ENCODE peak calls at places on chromosome 17, in four cellular contexts. One of them, this sample, is unnamed.

GRCh38 chr17:57166803-57167202 is 81.8 kb downstream of the AKAP1 start:
- DNase-seq in endothelial cell: no peak
- DNase-seq in thoracic aorta: no peak
- DNase-seq in skeletal muscle cell: no peak
- DNase-seq in this sample: no peak

GRCh38 chr17:42363767-42364585 is 24.3 kb downstream of the STAT3 start:
- DNase-seq in thoracic aorta: no peak
- DNase-seq in skeletal muscle cell: no peak
- DNase-seq in endothelial cell: no peak
- DNase-seq in this sample: no peak

GRCh38 chr17:38341035-38341721 is 2.6 kb downstream of the GPR179 start:
- DNase-seq in skeletal muscle cell: no peak
- DNase-seq in thoracic aorta: no peak
- DNase-seq in endothelial cell: no peak
- DNase-seq in this sample: no peak

GRCh38 chr17:67053438-67054000 is 9.2 kb downstream of the CACNG1 start:
- DNase-seq in endothelial cell: no peak
- DNase-seq in thoracic aorta: no peak
- DNase-seq in skeletal muscle cell: no peak
- DNase-seq in this sample: no peak

GRCh38 chr17:83173997-83174858 is 94.8 kb downstream of the METRNL start:
- DNase-seq in endothelial cell: no peak
- DNase-seq in skeletal muscle cell: peak
- DNase-seq in thoracic aorta: no peak
- DNase-seq in this sample: no peak

GRCh38 chr17:50027639-50028206 is 28.2 kb upstream of the ITGA3 start:
- DNase-seq in skeletal muscle cell: peak
- DNase-seq in thoracic aorta: peak
- DNase-seq in endothelial cell: no peak
- DNase-seq in this sample: peak

GRCh38 chr17:50171371-50172071 is 5.7 kb downstream of the SGCA start:
- DNase-seq in skeletal muscle cell: no peak
- DNase-seq in thoracic aorta: no peak
- DNase-seq in endothelial cell: no peak
- DNase-seq in this sample: no peak

GRCh38 chr17:34974794-34975428 is 5.4 kb upstream of the LIG3 start:
- DNase-seq in thoracic aorta: no peak
- DNase-seq in endothelial cell: no peak
- DNase-seq in skeletal muscle cell: no peak
- DNase-seq in this sample: no peak

GRCh38 chr17:6558932-6559752 is 2.8 kb upstream of the PITPNM3 start:
- DNase-seq in endothelial cell: no peak
- DNase-seq in thoracic aorta: no peak
- DNase-seq in skeletal muscle cell: no peak
- DNase-seq in this sample: no peak

GRCh38 chr17:44734272-44734671 is 24.5 kb upstream of the ADAM11 start:
- DNase-seq in endothelial cell: no peak
- DNase-seq in thoracic aorta: no peak
- DNase-seq in skeletal muscle cell: no peak
- DNase-seq in this sample: no peak

GRCh38 chr17:77125432-77125901 is 15.3 kb upstream of the SEC14L1 start:
- DNase-seq in endothelial cell: no peak
- DNase-seq in skeletal muscle cell: peak
- DNase-seq in thoracic aorta: no peak
- DNase-seq in this sample: peak

GRCh38 chr17:21166599-21167265 is 40.0 kb downstream of the DHRS7B start:
- DNase-seq in skeletal muscle cell: no peak
- DNase-seq in thoracic aorta: no peak
- DNase-seq in endothelial cell: no peak
- DNase-seq in this sample: peak

GRCh38 chr17:9272506-9272905 is 251.2 kb downstream of the NTN1 start:
- DNase-seq in thoracic aorta: no peak
- DNase-seq in skeletal muscle cell: no peak
- DNase-seq in endothelial cell: no peak
- DNase-seq in this sample: no peak

GRCh38 chr17:8856869-8857575 is 10.5 kb downstream of the PIK3R6 start:
- DNase-seq in skeletal muscle cell: no peak
- DNase-seq in thoracic aorta: no peak
- DNase-seq in endothelial cell: no peak
- DNase-seq in this sample: no peak

GRCh38 chr17:2233441-2233947 is 70.1 kb downstream of the SMG6 start:
- DNase-seq in thoracic aorta: peak
- DNase-seq in endothelial cell: no peak
- DNase-seq in skeletal muscle cell: peak
- DNase-seq in this sample: peak

GRCh38 chr17:62644487-62645173 is 17.2 kb downstream of the MRC2 start:
- DNase-seq in thoracic aorta: no peak
- DNase-seq in endothelial cell: no peak
- DNase-seq in skeletal muscle cell: no peak
- DNase-seq in this sample: no peak

GRCh38 chr17:6279659-6280058 is 155.3 kb downstream of the AIPL1 start:
- DNase-seq in endothelial cell: peak
- DNase-seq in thoracic aorta: no peak
- DNase-seq in skeletal muscle cell: no peak
- DNase-seq in this sample: no peak

GRCh38 chr17:8900626-8901585 is 33.4 kb upstream of the PIK3R6 start:
- DNase-seq in endothelial cell: no peak
- DNase-seq in thoracic aorta: no peak
- DNase-seq in skeletal muscle cell: no peak
- DNase-seq in this sample: no peak

GRCh38 chr17:72592242-72592966 is 471.6 kb downstream of the SOX9 start:
- DNase-seq in endothelial cell: peak
- DNase-seq in thoracic aorta: no peak
- DNase-seq in skeletal muscle cell: no peak
- DNase-seq in this sample: no peak

GRCh38 chr17:5618511-5618910 is 34.2 kb upstream of the NLRP1 start:
- DNase-seq in skeletal muscle cell: no peak
- DNase-seq in endothelial cell: no peak
- DNase-seq in thoracic aorta: no peak
- DNase-seq in this sample: no peak

GRCh38 chr17:37710344-37710886 is 34.4 kb downstream of the HNF1B start:
- DNase-seq in skeletal muscle cell: no peak
- DNase-seq in thoracic aorta: no peak
- DNase-seq in endothelial cell: peak
- DNase-seq in this sample: peak

GRCh38 chr17:27612160-27612767 is 18.7 kb upstream of the LGALS9 start:
- DNase-seq in endothelial cell: no peak
- DNase-seq in skeletal muscle cell: no peak
- DNase-seq in thoracic aorta: no peak
- DNase-seq in this sample: no peak

GRCh38 chr17:37146578-37147119 is 197.9 kb downstream of the AATF start:
- DNase-seq in thoracic aorta: no peak
- DNase-seq in skeletal muscle cell: no peak
- DNase-seq in endothelial cell: no peak
- DNase-seq in this sample: no peak

GRCh38 chr17:47719411-47720152 is 13.5 kb upstream of the TBX21 start:
- DNase-seq in skeletal muscle cell: peak
- DNase-seq in endothelial cell: no peak
- DNase-seq in thoracic aorta: no peak
- DNase-seq in this sample: no peak

GRCh38 chr17:52276609-52277008 is 118.1 kb upstream of the CA10 start:
- DNase-seq in endothelial cell: no peak
- DNase-seq in thoracic aorta: no peak
- DNase-seq in skeletal muscle cell: no peak
- DNase-seq in this sample: no peak

GRCh38 chr17:55722742-55723487 is at the start of gene TMEM100:
- DNase-seq in endothelial cell: no peak
- DNase-seq in thoracic aorta: no peak
- DNase-seq in skeletal muscle cell: peak
- DNase-seq in this sample: no peak

GRCh38 chr17:37650419-37651003 is 7.3 kb upstream of the DDX52 start:
- DNase-seq in endothelial cell: peak
- DNase-seq in thoracic aorta: no peak
- DNase-seq in skeletal muscle cell: no peak
- DNase-seq in this sample: no peak

GRCh38 chr17:81097134-81097942 is 62.4 kb downstream of the BAIAP2 start:
- DNase-seq in thoracic aorta: peak
- DNase-seq in endothelial cell: peak
- DNase-seq in skeletal muscle cell: peak
- DNase-seq in this sample: peak

GRCh38 chr17:41589301-41589700 is 2.6 kb upstream of the KRT14 start:
- DNase-seq in skeletal muscle cell: no peak
- DNase-seq in thoracic aorta: no peak
- DNase-seq in endothelial cell: no peak
- DNase-seq in this sample: no peak

GRCh38 chr17:44781553-44782348 is 23.0 kb downstream of the ADAM11 start:
- DNase-seq in skeletal muscle cell: no peak
- DNase-seq in thoracic aorta: no peak
- DNase-seq in endothelial cell: no peak
- DNase-seq in this sample: no peak

GRCh38 chr17:66476014-66476413 is 173.6 kb downstream of the PRKCA start:
- DNase-seq in skeletal muscle cell: no peak
- DNase-seq in endothelial cell: no peak
- DNase-seq in thoracic aorta: no peak
- DNase-seq in this sample: no peak

GRCh38 chr17:16623282-16623681 is 30.4 kb downstream of the ZNF624 start:
- DNase-seq in skeletal muscle cell: no peak
- DNase-seq in thoracic aorta: no peak
- DNase-seq in endothelial cell: no peak
- DNase-seq in this sample: no peak

GRCh38 chr17:31696184-31696602 is 162.9 kb downstream of the COPRS start:
- DNase-seq in skeletal muscle cell: peak
- DNase-seq in thoracic aorta: peak
- DNase-seq in endothelial cell: no peak
- DNase-seq in this sample: peak

GRCh38 chr17:56949595-56949994 is 11.3 kb downstream of the COIL start:
- DNase-seq in endothelial cell: no peak
- DNase-seq in thoracic aorta: no peak
- DNase-seq in skeletal muscle cell: no peak
- DNase-seq in this sample: no peak

GRCh38 chr17:41915566-41915965 is 3.2 kb downstream of the ACLY start:
- DNase-seq in endothelial cell: no peak
- DNase-seq in skeletal muscle cell: no peak
- DNase-seq in thoracic aorta: no peak
- DNase-seq in this sample: no peak

GRCh38 chr17:74872313-74873035 is at the start of gene FDXR:
- DNase-seq in thoracic aorta: no peak
- DNase-seq in endothelial cell: no peak
- DNase-seq in skeletal muscle cell: no peak
- DNase-seq in this sample: no peak